ENCODE peak calls at places on chromosomes 5 and 9, in nine cellular contexts. M, V, R, A, F, L, O, P and K are unnamed samples.

GRCh38 chr5:135222771-135223170 is 176.3 kb downstream of the MACROH2A1 start:
- DNase-seq in M (no peak), V (peak; percentile 7), R (peak; percentile 21), A (no peak), F (no peak), L (peak; percentile 44), O (no peak), P (no peak), K (no peak)

GRCh38 chr5:77545285-77545684 is 53.2 kb upstream of the WDR41 start:
- DNase-seq in M (no peak), V (no peak), R (no peak), A (no peak), F (no peak), L (no peak), O (no peak), P (no peak), K (no peak)

GRCh38 chr9:82680179-82680935 is 382.6 kb downstream of the RASEF start:
- DNase-seq in M (no peak), V (no peak), R (no peak), A (no peak), F (no peak), L (no peak), O (no peak), P (no peak), K (no peak)

GRCh38 chr5:134103397-134103796 is 11.1 kb upstream of the TCF7 start:
- DNase-seq in M (no peak), V (no peak), R (no peak), A (no peak), F (no peak), L (no peak), O (no peak), P (peak; percentile 29), K (no peak)

GRCh38 chr5:88150747-88151146 is 117.9 kb downstream of the TMEM161B start:
- DNase-seq in M (no peak), V (no peak), R (no peak), A (no peak), F (no peak), L (no peak), O (no peak), P (no peak), K (no peak)

GRCh38 chr5:75951716-75952115 is 131.5 kb upstream of the SV2C start:
- DNase-seq in M (no peak), V (no peak), R (no peak), A (no peak), F (no peak), L (no peak), O (no peak), P (no peak), K (no peak)

GRCh38 chr9:100087218-100087617 is 11.6 kb downstream of the ERP44 start:
- DNase-seq in M (no peak), V (no peak), R (no peak), A (peak; percentile 23), F (no peak), L (no peak), O (no peak), P (no peak), K (no peak)

GRCh38 chr5:35369965-35370790 is 139.9 kb upstream of the PRLR start:
- DNase-seq in M (no peak), V (no peak), R (no peak), A (peak; percentile 2), F (no peak), L (no peak), O (no peak), P (no peak), K (no peak)

GRCh38 chr5:3139596-3139995 is 388.1 kb upstream of the IRX2 start:
- DNase-seq in M (no peak), V (no peak), R (no peak), A (no peak), F (no peak), L (no peak), O (peak; percentile 10), P (no peak), K (no peak)

GRCh38 chr5:39521945-39522590 is 97.3 kb upstream of the DAB2 start:
- DNase-seq in M (no peak), V (no peak), R (no peak), A (no peak), F (no peak), L (no peak), O (peak; percentile 56), P (no peak), K (no peak)

GRCh38 chr5:1656271-1656975 is 132.7 kb upstream of the LPCAT1 start:
- DNase-seq in M (no peak), V (no peak), R (no peak), A (no peak), F (no peak), L (no peak), O (no peak), P (peak; percentile 8), K (no peak)

GRCh38 chr9:78235296-78235770 is 542 bp upstream of the CEP78 start:
- DNase-seq in M (no peak), V (no peak), R (no peak), A (no peak), F (no peak), L (no peak), O (peak; percentile 61), P (no peak), K (no peak)

GRCh38 chr9:114084282-114085073 is 6.4 kb upstream of the AMBP start:
- DNase-seq in M (no peak), V (no peak), R (no peak), A (no peak), F (no peak), L (no peak), O (peak; percentile 15), P (no peak), K (no peak)

GRCh38 chr9:14021871-14022525 is 291.9 kb downstream of the NFIB start:
- DNase-seq in M (no peak), V (no peak), R (no peak), A (no peak), F (no peak), L (no peak), O (peak; percentile 45), P (no peak), K (no peak)

GRCh38 chr9:20286969-20287368 is 335.3 kb downstream of the MLLT3 start:
- DNase-seq in M (no peak), V (no peak), R (no peak), A (no peak), F (no peak), L (no peak), O (no peak), P (no peak), K (no peak)

GRCh38 chr5:32153723-32154122 is 20.4 kb downstream of the GOLPH3 start:
- DNase-seq in M (no peak), V (no peak), R (no peak), A (no peak), F (no peak), L (no peak), O (peak; percentile 20), P (no peak), K (no peak)

GRCh38 chr5:81234801-81235200 is 1.7 kb downstream of the CKMT2 start:
- DNase-seq in M (no peak), V (no peak), R (no peak), A (peak; percentile 3), F (peak; percentile 74), L (no peak), O (no peak), P (peak; percentile 59), K (no peak)
- H3K27ac ChIP-seq in M (no peak overlapping the region), V (peak overlapping the region; percentile 94), R (no peak overlapping the region), A (no peak overlapping the region), F (peak overlapping the region; percentile 83), L (peak overlapping the region; percentile 16), O (no peak overlapping the region), P (peak overlapping the region; percentile 98), K (no peak overlapping the region)

DNA sequence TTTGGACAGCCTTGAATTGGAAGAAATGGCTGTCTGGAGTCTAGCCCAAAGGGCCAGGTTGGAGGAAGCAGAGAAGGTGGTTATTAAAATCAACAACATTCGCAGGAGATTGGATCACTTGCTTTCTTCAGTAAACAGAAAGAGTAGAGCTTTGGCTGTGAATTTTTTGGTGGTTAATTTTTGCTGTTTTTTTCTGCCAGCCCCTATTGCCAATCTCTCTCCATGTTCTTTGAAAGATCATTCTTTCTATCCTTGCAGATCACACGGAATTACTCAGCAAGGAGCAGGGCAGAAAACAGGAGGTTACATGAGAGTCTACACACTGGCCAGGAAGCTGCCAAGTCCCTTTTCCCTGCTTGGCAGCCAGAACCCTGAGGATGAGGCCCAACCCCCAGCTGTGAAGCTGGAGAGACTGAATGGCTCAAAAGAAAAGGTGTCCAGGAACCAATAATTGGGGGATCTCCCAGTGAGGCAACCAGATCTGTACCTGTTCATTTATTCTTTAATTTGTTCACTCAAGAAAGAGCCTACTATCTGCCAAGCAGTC is 13.0 kb downstream of the GLRX start:
- DNase-seq in M (peak; percentile 52), V (peak; percentile 55), R (no peak), A (no peak), F (peak; percentile 64), L (no peak), O (peak; percentile 69), P (peak; percentile 66), K (no peak)
- H3K4me1 ChIP-seq in M (peaks cover 48% of the 10 kb centered on the region), V (no peaks in the 10 kb centered on the region), R (peaks cover 4% of the 10 kb centered on the region), A (peaks cover 63% of the 10 kb centered on the region), F (peaks cover 69% of the 10 kb centered on the region), L (peaks cover 32% of the 10 kb centered on the region), O (peaks cover 29% of the 10 kb centered on the region), P (peaks cover 38% of the 10 kb centered on the region), K (peaks cover 13% of the 10 kb centered on the region)

DNA sequence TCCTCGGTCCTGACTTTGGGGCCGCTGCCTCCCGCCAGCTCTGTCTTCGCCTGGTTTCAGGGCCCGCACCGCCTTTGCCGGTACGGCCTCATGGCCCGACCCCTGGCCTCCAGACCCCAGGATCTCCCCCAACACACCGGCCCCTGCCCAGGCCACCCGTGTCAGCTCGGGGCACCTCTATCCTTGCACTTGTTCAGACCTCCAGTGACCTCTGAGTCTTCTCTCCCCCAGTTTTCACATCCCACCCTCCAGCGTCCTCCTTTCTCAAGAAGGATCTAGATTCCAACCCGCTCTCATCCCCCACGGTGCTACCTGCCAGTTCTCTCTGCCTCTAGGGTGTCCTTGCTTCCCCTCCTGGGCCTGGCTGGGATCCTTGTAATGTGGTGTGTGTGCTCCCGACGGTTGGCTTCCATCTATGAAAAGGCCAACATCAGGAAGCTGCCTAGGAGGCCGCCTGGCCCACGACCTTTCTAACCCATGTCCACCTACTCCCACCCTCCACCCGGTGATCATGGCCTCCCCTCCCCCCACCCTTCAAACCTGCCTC is 61.1 kb downstream of the SPATA31C2 start:
- DNase-seq in M (no peak), V (no peak), R (no peak), A (no peak), F (no peak), L (no peak), O (no peak), P (no peak), K (no peak)
- H3K27ac ChIP-seq in M (peak overlapping the region; percentile 91), V (peak overlapping the region; percentile 68), R (peak overlapping the region; percentile 93), A (no peak overlapping the region), F (no peak overlapping the region), L (no peak overlapping the region), O (no peak overlapping the region), P (no peak overlapping the region), K (no peak overlapping the region)

DNA sequence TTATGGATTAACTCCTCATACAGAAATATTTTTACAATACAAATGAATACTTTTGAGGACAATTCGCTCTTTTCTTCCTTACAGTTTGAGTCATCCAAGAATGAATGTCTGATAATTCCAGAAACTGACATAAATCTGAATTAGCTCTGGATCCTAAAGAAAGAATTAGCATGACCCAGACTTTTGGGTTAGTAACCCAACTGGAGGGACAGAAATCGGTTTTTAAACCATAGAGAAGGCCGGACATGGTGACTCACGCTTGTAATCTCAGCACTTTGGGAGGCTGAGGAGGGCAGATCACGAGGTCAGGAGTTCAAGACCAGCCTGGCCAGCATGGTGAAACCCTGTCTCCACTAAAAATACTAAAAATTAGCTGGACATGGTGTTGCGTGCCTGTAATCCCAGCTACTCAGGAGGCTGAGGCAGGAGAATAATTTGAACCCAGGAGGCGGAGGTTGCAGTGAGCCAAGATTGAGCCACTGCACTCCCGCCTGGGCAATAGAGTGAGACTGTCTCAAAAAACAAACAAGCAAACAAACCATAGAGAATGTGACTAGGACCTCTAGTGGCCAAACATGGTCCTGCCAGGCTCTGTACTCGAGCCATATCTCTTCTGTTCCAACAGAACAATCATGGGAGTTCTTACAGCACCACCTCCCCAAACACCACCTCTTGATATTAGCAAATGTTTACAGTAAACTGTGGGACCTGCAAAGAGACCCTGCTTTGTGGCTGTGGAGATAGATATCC is 44.8 kb downstream of the LURAP1L start:
- DNase-seq in M (peak; percentile 19), V (no peak), R (no peak), A (no peak), F (no peak), L (no peak), O (peak; percentile 34), P (no peak), K (no peak)
- H3K4me1 ChIP-seq in M (peaks cover 39% of the 10 kb centered on the region), V (no peaks in the 10 kb centered on the region), R (peaks cover 25% of the 10 kb centered on the region), A (no peaks in the 10 kb centered on the region), F (peaks cover 9% of the 10 kb centered on the region), L (peaks cover 26% of the 10 kb centered on the region), O (peaks cover 73% of the 10 kb centered on the region), P (peaks cover 3% of the 10 kb centered on the region), K (peaks cover 3% of the 10 kb centered on the region)